ENCODE peak calls at places on chromosomes 4 and X, in five cellular contexts. One of them, this sample, is unnamed.

GRCh38 chr4:83618991-83619390 is 83.1 kb downstream of the GPAT3 start:
- DNase-seq in astrocyte of the spinal cord: peak
- DNase-seq in SW 1271: peak
- DNase-seq in A549: no peak
- DNase-seq in NCI-H345: no peak
- DNase-seq in this sample: peak

GRCh38 chr4:140426610-140427103 is 791 bp downstream of the CLGN start:
- DNase-seq in astrocyte of the spinal cord: peak
- DNase-seq in SW 1271: no peak
- DNase-seq in A549: peak
- DNase-seq in NCI-H345: peak
- DNase-seq in this sample: no peak

GRCh38 chr4:157115613-157116340 is 39.8 kb downstream of the GLRB start:
- DNase-seq in astrocyte of the spinal cord: peak
- DNase-seq in SW 1271: no peak
- DNase-seq in A549: peak
- DNase-seq in NCI-H345: no peak
- DNase-seq in this sample: peak

GRCh38 chrX:50609796-50610195 is 139.2 kb upstream of the DGKK start:
- DNase-seq in astrocyte of the spinal cord: peak
- DNase-seq in SW 1271: no peak
- DNase-seq in A549: no peak
- DNase-seq in NCI-H345: no peak
- DNase-seq in this sample: no peak

GRCh38 chrX:41858161-41858775 is 65.1 kb downstream of the CASK start:
- DNase-seq in astrocyte of the spinal cord: no peak
- DNase-seq in SW 1271: no peak
- DNase-seq in A549: no peak
- DNase-seq in NCI-H345: no peak
- DNase-seq in this sample: no peak

GRCh38 chr4:114921790-114922581 is 191.4 kb downstream of the NDST4 start:
- DNase-seq in astrocyte of the spinal cord: peak
- DNase-seq in SW 1271: no peak
- DNase-seq in A549: no peak
- DNase-seq in NCI-H345: no peak
- DNase-seq in this sample: no peak

GRCh38 chr4:76203541-76203940 is 10.1 kb downstream of the SCARB2 start:
- DNase-seq in astrocyte of the spinal cord: no peak
- DNase-seq in SW 1271: no peak
- DNase-seq in A549: no peak
- DNase-seq in NCI-H345: no peak
- DNase-seq in this sample: no peak

GRCh38 chr4:95093460-95093859 is 335.7 kb downstream of the BMPR1B start:
- DNase-seq in astrocyte of the spinal cord: no peak
- DNase-seq in SW 1271: no peak
- DNase-seq in A549: no peak
- DNase-seq in NCI-H345: no peak
- DNase-seq in this sample: no peak

GRCh38 chr4:56979674-56980073 is 978 bp downstream of the POLR2B start:
- DNase-seq in astrocyte of the spinal cord: no peak
- DNase-seq in SW 1271: no peak
- DNase-seq in A549: no peak
- DNase-seq in NCI-H345: no peak
- DNase-seq in this sample: no peak

GRCh38 chr4:1492636-1493539 is 86.6 kb upstream of the NKX1-1 start:
- DNase-seq in astrocyte of the spinal cord: no peak
- DNase-seq in SW 1271: no peak
- DNase-seq in A549: no peak
- DNase-seq in NCI-H345: no peak
- DNase-seq in this sample: no peak

GRCh38 chrX:50211510-50211909 is 6.9 kb downstream of the CCNB3 start:
- DNase-seq in astrocyte of the spinal cord: no peak
- DNase-seq in SW 1271: no peak
- DNase-seq in A549: no peak
- DNase-seq in NCI-H345: no peak
- DNase-seq in this sample: no peak

GRCh38 chrX:19846995-19847790 is 40.2 kb downstream of the SH3KBP1 start:
- DNase-seq in astrocyte of the spinal cord: peak
- DNase-seq in SW 1271: no peak
- DNase-seq in A549: peak
- DNase-seq in NCI-H345: no peak
- DNase-seq in this sample: no peak

GRCh38 chr4:7206385-7206784 is 14.0 kb downstream of the SORCS2 start:
- DNase-seq in astrocyte of the spinal cord: peak
- DNase-seq in SW 1271: no peak
- DNase-seq in A549: no peak
- DNase-seq in NCI-H345: no peak
- DNase-seq in this sample: no peak

GRCh38 chr4:116413222-116413621 is 672.2 kb downstream of the TRAM1L1 start:
- DNase-seq in astrocyte of the spinal cord: no peak
- DNase-seq in SW 1271: no peak
- DNase-seq in A549: no peak
- DNase-seq in NCI-H345: no peak
- DNase-seq in this sample: no peak

GRCh38 chr4:56320293-56320692 is 67.0 kb downstream of the AASDH start:
- DNase-seq in astrocyte of the spinal cord: peak
- DNase-seq in SW 1271: no peak
- DNase-seq in A549: no peak
- DNase-seq in NCI-H345: no peak
- DNase-seq in this sample: no peak

GRCh38 chrX:130263016-130263415 is 5.7 kb downstream of the ZNF280C start:
- DNase-seq in astrocyte of the spinal cord: no peak
- DNase-seq in SW 1271: no peak
- DNase-seq in A549: no peak
- DNase-seq in NCI-H345: no peak
- DNase-seq in this sample: no peak

GRCh38 chrX:132271330-132271729 is 52.1 kb upstream of the RAP2C start:
- DNase-seq in astrocyte of the spinal cord: no peak
- DNase-seq in SW 1271: no peak
- DNase-seq in A549: no peak
- DNase-seq in NCI-H345: no peak
- DNase-seq in this sample: no peak

GRCh38 chr4:145320269-145320668 is 139.9 kb upstream of the OTUD4 start:
- DNase-seq in astrocyte of the spinal cord: no peak
- DNase-seq in SW 1271: no peak
- DNase-seq in A549: no peak
- DNase-seq in NCI-H345: no peak
- DNase-seq in this sample: no peak

GRCh38 chrX:68685722-68686683 is 38.5 kb downstream of the STARD8 start:
- DNase-seq in astrocyte of the spinal cord: peak
- DNase-seq in SW 1271: no peak
- DNase-seq in A549: peak
- DNase-seq in NCI-H345: no peak
- DNase-seq in this sample: no peak

GRCh38 chr4:116361782-116362181 is 723.6 kb downstream of the TRAM1L1 start:
- DNase-seq in astrocyte of the spinal cord: no peak
- DNase-seq in SW 1271: no peak
- DNase-seq in A549: no peak
- DNase-seq in NCI-H345: peak
- DNase-seq in this sample: peak

GRCh38 chrX:24668111-24668510 is 21.0 kb upstream of the PCYT1B start:
- DNase-seq in astrocyte of the spinal cord: no peak
- DNase-seq in SW 1271: no peak
- DNase-seq in A549: no peak
- DNase-seq in NCI-H345: no peak
- DNase-seq in this sample: no peak

GRCh38 chrX:153411255-153411987 is at the start of gene ZFP92:
- DNase-seq in astrocyte of the spinal cord: no peak
- DNase-seq in SW 1271: no peak
- DNase-seq in A549: no peak
- DNase-seq in NCI-H345: no peak
- DNase-seq in this sample: no peak

GRCh38 chr4:38562751-38563198 is 101.2 kb upstream of the KLF3 start:
- DNase-seq in astrocyte of the spinal cord: no peak
- DNase-seq in SW 1271: no peak
- DNase-seq in A549: no peak
- DNase-seq in NCI-H345: peak
- DNase-seq in this sample: no peak

GRCh38 chr4:77827343-77827742 is 8.2 kb upstream of the CNOT6L start:
- DNase-seq in astrocyte of the spinal cord: no peak
- DNase-seq in SW 1271: no peak
- DNase-seq in A549: no peak
- DNase-seq in NCI-H345: no peak
- DNase-seq in this sample: no peak

GRCh38 chr4:828641-829271 is 2.8 kb upstream of the CPLX1 start:
- DNase-seq in astrocyte of the spinal cord: no peak
- DNase-seq in SW 1271: no peak
- DNase-seq in A549: peak
- DNase-seq in NCI-H345: no peak
- DNase-seq in this sample: peak

GRCh38 chrX:106901341-106901740 is 1.8 kb downstream of the RIPPLY1 start:
- DNase-seq in astrocyte of the spinal cord: no peak
- DNase-seq in SW 1271: no peak
- DNase-seq in A549: no peak
- DNase-seq in NCI-H345: no peak
- DNase-seq in this sample: no peak

GRCh38 chr4:47623916-47624554 is 139.0 kb downstream of the ATP10D start:
- DNase-seq in astrocyte of the spinal cord: peak
- DNase-seq in SW 1271: no peak
- DNase-seq in A549: no peak
- DNase-seq in NCI-H345: no peak
- DNase-seq in this sample: no peak

GRCh38 chr4:6500481-6501135 is 28.2 kb upstream of the PPP2R2C start:
- DNase-seq in astrocyte of the spinal cord: no peak
- DNase-seq in SW 1271: no peak
- DNase-seq in A549: no peak
- DNase-seq in NCI-H345: no peak
- DNase-seq in this sample: no peak